ENCODE peak calls at places on chromosomes 6 and 20, in eight cellular contexts. Y is stimulated activated CD4-positive, alpha-beta T cell treated with anti-CD3 and anti-CD28 coated beads, Interleukin-1b, Interleukin-23, amount 100 ng/mL, for 1 hour; N is stromal cell of bone marrow; H is naive thymus-derived CD4-positive, alpha-beta T cell; J is IMR-90; T is putamen; Z is A549; S is progenitor cell of endocrine pancreas. W is an unnamed sample.
A peak's percentile ranks its signal among the peaks of the same experiment; 100 is the strongest.

GRCh38 chr20:21577551-21577950 is 63.7 kb upstream of the NKX2-2 start:
- DNase-seq in S (no peak), J (no peak), H (no peak), Z (no peak), N (no peak), Y (no peak), T (no peak), W (no peak)

GRCh38 chr6:5260111-5260620 is 584 bp downstream of the LYRM4 start:
- DNase-seq in T (peak; percentile 58), N (peak; percentile 11), Y (peak; percentile 37), S (peak; percentile 41), H (peak; percentile 86), J (peak; percentile 39), Z (peak; percentile 73), W (peak; percentile 61)

GRCh38 chr6:26251354-26252081 is 113.5 kb upstream of the BTN3A2 start:
- DNase-seq in J (peak; percentile 95), Y (no peak), S (peak; percentile 30), H (peak; percentile 70), Z (no peak), N (peak; percentile 57), T (no peak), W (peak; percentile 57)

GRCh38 chr6:107121964-107122495 is 6.7 kb upstream of the BEND3 start:
- DNase-seq in T (no peak), S (no peak), Y (no peak), Z (no peak), N (no peak), H (no peak), J (no peak), W (no peak)

GRCh38 chr6:13813621-13814175 is 659 bp downstream of the MCUR1 start:
- DNase-seq in Z (peak; percentile 58), J (peak; percentile 50), H (peak; percentile 24), S (no peak), N (peak; percentile 28), T (peak; percentile 29), Y (no peak), W (peak; percentile 58)

GRCh38 chr20:277496-277781 is 13.1 kb downstream of the C20orf96 start:
- DNase-seq in T (no peak), S (no peak), N (no peak), Z (no peak), H (no peak), Y (no peak), J (no peak), W (no peak)

GRCh38 chr6:28683945-28684538 is 158.4 kb downstream of the GPX5 start:
- DNase-seq in N (peak; percentile 22), Y (no peak), S (no peak), H (peak; percentile 32), Z (peak; percentile 59), T (no peak), J (peak; percentile 34), W (no peak)

GRCh38 chr6:145875496-145876244 is 61.1 kb upstream of the FBXO30 start:
- DNase-seq in S (no peak), Z (no peak), Y (no peak), N (no peak), J (no peak), T (no peak), H (no peak), W (no peak)

GRCh38 chr6:137351890-137352289 is 132.7 kb upstream of the IFNGR1 start:
- DNase-seq in Y (no peak), Z (peak; percentile 34), H (no peak), J (peak; percentile 79), T (no peak), S (no peak), N (no peak), W (no peak)

GRCh38 chr20:9040874-9041524 is 27.9 kb upstream of the PLCB4 start:
- DNase-seq in H (no peak), J (peak; percentile 86), S (no peak), N (peak; percentile 34), T (no peak), Y (no peak), Z (no peak), W (no peak)

GRCh38 chr6:56510984-56511531 is 131.6 kb downstream of the DST start:
- DNase-seq in J (peak; percentile 34), N (no peak), Y (no peak), S (no peak), H (no peak), Z (no peak), T (no peak), W (no peak)

GRCh38 chr20:38156280-38156679 is 8.8 kb downstream of the TGM2 start:
- DNase-seq in H (no peak), Z (no peak), J (no peak), N (no peak), T (no peak), S (no peak), Y (no peak), W (no peak)

GRCh38 chr6:134739299-134740090 is 210.4 kb downstream of the ALDH8A1 start:
- DNase-seq in Y (no peak), Z (no peak), S (no peak), T (no peak), J (peak; percentile 39), N (no peak), H (no peak), W (no peak)

GRCh38 chr20:9068232-9068781 is 580 bp upstream of the PLCB4 start:
- DNase-seq in Y (no peak), N (no peak), Z (peak; percentile 72), J (peak; percentile 41), T (no peak), S (peak; percentile 56), H (no peak), W (peak; percentile 70)

GRCh38 chr20:13022401-13023170 is 13.8 kb downstream of the SPTLC3 start:
- DNase-seq in Z (no peak), Y (no peak), H (no peak), N (peak; percentile 73), J (peak; percentile 82), T (peak; percentile 71), S (no peak), W (no peak)

GRCh38 chr20:10217517-10218410 is 866 bp upstream of the SNAP25 start:
- DNase-seq in T (peak; percentile 70), S (peak; percentile 32), Z (peak; percentile 94), N (peak; percentile 46), J (peak; percentile 96), Y (no peak), H (no peak), W (no peak)

GRCh38 chr20:21368791-21369190 is 28.5 kb downstream of the NKX2-4 start:
- DNase-seq in S (no peak), T (no peak), H (no peak), Z (no peak), J (no peak), N (no peak), Y (no peak), W (no peak)

GRCh38 chr6:44052419-44053011 is 74.7 kb downstream of the MRPL14 start:
- DNase-seq in J (peak; percentile 80), H (no peak), T (no peak), Z (peak; percentile 56), S (no peak), Y (no peak), N (peak; percentile 79), W (no peak)

GRCh38 chr20:50389437-50389807 is 120.8 kb upstream of the PTPN1 start:
- DNase-seq in Z (no peak), S (no peak), T (no peak), Y (no peak), J (no peak), H (no peak), N (no peak), W (peak; percentile 86)

GRCh38 chr20:18443841-18444240 is 23.0 kb downstream of the DZANK1 start:
- DNase-seq in T (no peak), Y (no peak), S (no peak), N (no peak), Z (no peak), J (peak; percentile 19), H (no peak), W (no peak)

GRCh38 chr6:34911822-34912221 is 22.8 kb downstream of the ANKS1A start:
- DNase-seq in N (no peak), Z (no peak), J (no peak), H (no peak), T (no peak), Y (no peak), S (no peak), W (no peak)

GRCh38 chr20:61331542-61331941 is 79.5 kb downstream of the CDH4 start:
- DNase-seq in Z (no peak), T (no peak), H (no peak), S (no peak), J (no peak), Y (no peak), N (no peak), W (no peak)

GRCh38 chr6:107435798-107436197 is 23.6 kb downstream of the PDSS2 start:
- DNase-seq in J (peak; percentile 54), S (no peak), H (no peak), T (no peak), Y (no peak), N (no peak), Z (no peak), W (no peak)

GRCh38 chr6:119215885-119216590 is 133.5 kb downstream of the MAN1A1 start:
- DNase-seq in H (no peak), S (no peak), Y (no peak), N (no peak), J (no peak), T (peak; percentile 22), Z (no peak), W (no peak)

GRCh38 chr6:12233693-12234551 is 56.2 kb upstream of the EDN1 start:
- DNase-seq in S (no peak), T (peak; percentile 81), J (peak; percentile 84), Y (no peak), H (peak; percentile 75), N (peak; percentile 64), Z (peak; percentile 71), W (peak; percentile 39)

GRCh38 chr6:44650947-44651346 is 263.4 kb downstream of the CDC5L start:
- DNase-seq in T (no peak), H (no peak), Z (no peak), S (no peak), J (peak; percentile 33), Y (no peak), N (no peak), W (no peak)

GRCh38 chr20:24157213-24157612 is 168.6 kb upstream of the GGTLC1 start:
- DNase-seq in Y (no peak), N (no peak), S (no peak), Z (no peak), T (no peak), J (no peak), H (no peak), W (no peak)

GRCh38 chr6:37027811-37028469 is 22.5 kb downstream of the FGD2 start:
- DNase-seq in H (no peak), Y (no peak), J (no peak), Z (no peak), T (no peak), N (no peak), S (no peak), W (no peak)

GRCh38 chr6:75757295-75757694 is 8.3 kb downstream of the MYO6 start:
- DNase-seq in S (no peak), H (no peak), J (no peak), Z (no peak), T (no peak), Y (no peak), N (no peak), W (no peak)

GRCh38 chr6:90413867-90414266 is 117.2 kb upstream of the BACH2 start:
- DNase-seq in N (no peak), Z (no peak), T (no peak), Y (peak; percentile 58), S (no peak), J (peak; percentile 12), H (peak; percentile 79), W (no peak)

GRCh38 chr20:19314619-19315018 is 102.2 kb downstream of the SLC24A3 start:
- DNase-seq in S (no peak), H (no peak), J (no peak), N (no peak), Z (no peak), Y (no peak), T (no peak), W (no peak)

GRCh38 chr6:34295721-34296120 is 46.9 kb upstream of the SMIM29 start:
- DNase-seq in N (no peak), J (peak; percentile 69), Y (no peak), S (no peak), H (no peak), T (no peak), Z (no peak), W (no peak)

GRCh38 chr6:142293121-142293520 is 8.7 kb upstream of the ADGRG6 start:
- DNase-seq in T (no peak), Y (no peak), S (no peak), Z (no peak), N (no peak), J (no peak), H (no peak), W (no peak)

GRCh38 chr6:5981274-5982026 is 25.3 kb downstream of the NRN1 start:
- DNase-seq in T (no peak), S (no peak), J (peak; percentile 9), N (peak; percentile 87), Y (no peak), H (no peak), Z (no peak), W (no peak)

W was measured in stomach.